ENCODE peak calls at places on chromosomes 16 and 17, in nine cellular contexts. One of them, this sample, is unnamed.

GRCh38 chr16:88121886-88122580 is 170.8 kb downstream of the BANP start:
- DNase-seq in GM18507: no peak
- DNase-seq in dorsolateral prefrontal cortex: no peak
- DNase-seq in effector CD4-positive, alpha-beta T cell: no peak
- DNase-seq in NCI-H526 treated with DMSO at 0.1 percent for 48 hours: no peak
- DNase-seq in amniotic stem cell: no peak
- DNase-seq in tibial nerve: no peak
- DNase-seq in AG08396: no peak
- DNase-seq in uterus: no peak
- DNase-seq in this sample: no peak

GRCh38 chr17:72632026-72632684 is 460.3 kb downstream of the SLC39A11 start:
- DNase-seq in GM18507: no peak
- DNase-seq in dorsolateral prefrontal cortex: no peak
- DNase-seq in effector CD4-positive, alpha-beta T cell: no peak
- DNase-seq in NCI-H526 treated with DMSO at 0.1 percent for 48 hours: peak
- DNase-seq in amniotic stem cell: no peak
- DNase-seq in tibial nerve: no peak
- DNase-seq in AG08396: no peak
- DNase-seq in uterus: no peak
- DNase-seq in this sample: no peak

GRCh38 chr17:27939489-27940465 is 46.6 kb upstream of the LYRM9 start:
- DNase-seq in GM18507: no peak
- DNase-seq in dorsolateral prefrontal cortex: no peak
- DNase-seq in effector CD4-positive, alpha-beta T cell: no peak
- DNase-seq in NCI-H526 treated with DMSO at 0.1 percent for 48 hours: peak
- DNase-seq in amniotic stem cell: no peak
- DNase-seq in tibial nerve: no peak
- DNase-seq in AG08396: no peak
- DNase-seq in uterus: no peak
- DNase-seq in this sample: no peak

GRCh38 chr17:80116276-80116922 is 15.0 kb downstream of the GAA start:
- DNase-seq in GM18507: no peak
- DNase-seq in dorsolateral prefrontal cortex: no peak
- DNase-seq in effector CD4-positive, alpha-beta T cell: no peak
- DNase-seq in NCI-H526 treated with DMSO at 0.1 percent for 48 hours: no peak
- DNase-seq in amniotic stem cell: no peak
- DNase-seq in tibial nerve: no peak
- DNase-seq in AG08396: peak
- DNase-seq in uterus: no peak
- DNase-seq in this sample: no peak

GRCh38 chr17:7756968-7757367 is 39.4 kb downstream of the DNAH2 start:
- DNase-seq in GM18507: no peak
- DNase-seq in dorsolateral prefrontal cortex: no peak
- DNase-seq in effector CD4-positive, alpha-beta T cell: no peak
- DNase-seq in NCI-H526 treated with DMSO at 0.1 percent for 48 hours: no peak
- DNase-seq in amniotic stem cell: no peak
- DNase-seq in tibial nerve: no peak
- DNase-seq in AG08396: no peak
- DNase-seq in uterus: no peak
- DNase-seq in this sample: no peak

GRCh38 chr17:57723427-57724037 is 21.6 kb downstream of the CCDC182 start:
- DNase-seq in GM18507: no peak
- DNase-seq in dorsolateral prefrontal cortex: no peak
- DNase-seq in effector CD4-positive, alpha-beta T cell: no peak
- DNase-seq in NCI-H526 treated with DMSO at 0.1 percent for 48 hours: no peak
- DNase-seq in amniotic stem cell: no peak
- DNase-seq in tibial nerve: no peak
- DNase-seq in AG08396: no peak
- DNase-seq in uterus: no peak
- DNase-seq in this sample: no peak

GRCh38 chr17:49210158-49211029 is at the start of the genes ABI3 and GNGT2:
- DNase-seq in GM18507: peak
- DNase-seq in dorsolateral prefrontal cortex: no peak
- DNase-seq in effector CD4-positive, alpha-beta T cell: peak
- DNase-seq in NCI-H526 treated with DMSO at 0.1 percent for 48 hours: no peak
- DNase-seq in amniotic stem cell: no peak
- DNase-seq in tibial nerve: no peak
- DNase-seq in AG08396: peak
- DNase-seq in uterus: peak
- DNase-seq in this sample: no peak

GRCh38 chr16:11004957-11005610 is 60.7 kb downstream of the CLEC16A start:
- DNase-seq in GM18507: no peak
- DNase-seq in dorsolateral prefrontal cortex: no peak
- DNase-seq in effector CD4-positive, alpha-beta T cell: no peak
- DNase-seq in NCI-H526 treated with DMSO at 0.1 percent for 48 hours: no peak
- DNase-seq in amniotic stem cell: peak
- DNase-seq in tibial nerve: no peak
- DNase-seq in AG08396: peak
- DNase-seq in uterus: no peak
- DNase-seq in this sample: no peak

GRCh38 chr17:78399693-78400144 is 21.3 kb downstream of the PGS1 start:
- DNase-seq in GM18507: no peak
- DNase-seq in dorsolateral prefrontal cortex: no peak
- DNase-seq in effector CD4-positive, alpha-beta T cell: no peak
- DNase-seq in NCI-H526 treated with DMSO at 0.1 percent for 48 hours: no peak
- DNase-seq in amniotic stem cell: no peak
- DNase-seq in tibial nerve: no peak
- DNase-seq in AG08396: no peak
- DNase-seq in uterus: no peak
- DNase-seq in this sample: no peak

GRCh38 chr16:67862623-67863583 is 9.9 kb upstream of the EDC4 start:
- DNase-seq in GM18507: no peak
- DNase-seq in dorsolateral prefrontal cortex: peak
- DNase-seq in effector CD4-positive, alpha-beta T cell: no peak
- DNase-seq in NCI-H526 treated with DMSO at 0.1 percent for 48 hours: no peak
- DNase-seq in amniotic stem cell: no peak
- DNase-seq in tibial nerve: peak
- DNase-seq in AG08396: peak
- DNase-seq in uterus: peak
- DNase-seq in this sample: no peak

GRCh38 chr17:82399601-82400101 is 18.5 kb upstream of the HEXD start:
- DNase-seq in GM18507: no peak
- DNase-seq in dorsolateral prefrontal cortex: no peak
- DNase-seq in effector CD4-positive, alpha-beta T cell: no peak
- DNase-seq in NCI-H526 treated with DMSO at 0.1 percent for 48 hours: no peak
- DNase-seq in amniotic stem cell: no peak
- DNase-seq in tibial nerve: no peak
- DNase-seq in AG08396: no peak
- DNase-seq in uterus: no peak
- DNase-seq in this sample: peak

GRCh38 chr17:81339502-81340296 is 44.6 kb upstream of the SLC38A10 start:
- DNase-seq in GM18507: no peak
- DNase-seq in dorsolateral prefrontal cortex: no peak
- DNase-seq in effector CD4-positive, alpha-beta T cell: no peak
- DNase-seq in NCI-H526 treated with DMSO at 0.1 percent for 48 hours: peak
- DNase-seq in amniotic stem cell: no peak
- DNase-seq in tibial nerve: no peak
- DNase-seq in AG08396: no peak
- DNase-seq in uterus: no peak
- DNase-seq in this sample: no peak

GRCh38 chr16:80300876-80301275 is 239.9 kb upstream of the DYNLRB2 start:
- DNase-seq in GM18507: no peak
- DNase-seq in dorsolateral prefrontal cortex: no peak
- DNase-seq in effector CD4-positive, alpha-beta T cell: no peak
- DNase-seq in NCI-H526 treated with DMSO at 0.1 percent for 48 hours: no peak
- DNase-seq in amniotic stem cell: no peak
- DNase-seq in tibial nerve: no peak
- DNase-seq in AG08396: peak
- DNase-seq in uterus: no peak
- DNase-seq in this sample: no peak

GRCh38 chr17:63370696-63371095 is 75.4 kb downstream of the CYB561 start:
- DNase-seq in GM18507: no peak
- DNase-seq in dorsolateral prefrontal cortex: no peak
- DNase-seq in effector CD4-positive, alpha-beta T cell: no peak
- DNase-seq in NCI-H526 treated with DMSO at 0.1 percent for 48 hours: no peak
- DNase-seq in amniotic stem cell: no peak
- DNase-seq in tibial nerve: no peak
- DNase-seq in AG08396: no peak
- DNase-seq in uterus: no peak
- DNase-seq in this sample: no peak

GRCh38 chr17:3532106-3532858 is 25.3 kb downstream of the TRPV3 start:
- DNase-seq in GM18507: no peak
- DNase-seq in dorsolateral prefrontal cortex: no peak
- DNase-seq in effector CD4-positive, alpha-beta T cell: no peak
- DNase-seq in NCI-H526 treated with DMSO at 0.1 percent for 48 hours: no peak
- DNase-seq in amniotic stem cell: no peak
- DNase-seq in tibial nerve: no peak
- DNase-seq in AG08396: no peak
- DNase-seq in uterus: no peak
- DNase-seq in this sample: no peak

GRCh38 chr16:84048306-84048705 is 5.7 kb upstream of the SLC38A8 start:
- DNase-seq in GM18507: no peak
- DNase-seq in dorsolateral prefrontal cortex: no peak
- DNase-seq in effector CD4-positive, alpha-beta T cell: no peak
- DNase-seq in NCI-H526 treated with DMSO at 0.1 percent for 48 hours: no peak
- DNase-seq in amniotic stem cell: no peak
- DNase-seq in tibial nerve: no peak
- DNase-seq in AG08396: no peak
- DNase-seq in uterus: no peak
- DNase-seq in this sample: no peak

GRCh38 chr16:75432828-75433731 is at the start of gene CFDP1:
- DNase-seq in GM18507: peak
- DNase-seq in dorsolateral prefrontal cortex: peak
- DNase-seq in effector CD4-positive, alpha-beta T cell: peak
- DNase-seq in NCI-H526 treated with DMSO at 0.1 percent for 48 hours: peak
- DNase-seq in amniotic stem cell: peak
- DNase-seq in tibial nerve: peak
- DNase-seq in AG08396: peak
- DNase-seq in uterus: peak
- DNase-seq in this sample: peak

GRCh38 chr16:75789237-75789636 is 62.9 kb upstream of the CPHXL start:
- DNase-seq in GM18507: peak
- DNase-seq in dorsolateral prefrontal cortex: no peak
- DNase-seq in effector CD4-positive, alpha-beta T cell: no peak
- DNase-seq in NCI-H526 treated with DMSO at 0.1 percent for 48 hours: peak
- DNase-seq in amniotic stem cell: peak
- DNase-seq in tibial nerve: peak
- DNase-seq in AG08396: peak
- DNase-seq in uterus: no peak
- DNase-seq in this sample: no peak

GRCh38 chr16:57764341-57765159 is 29.0 kb downstream of the KATNB1 start:
- DNase-seq in GM18507: peak
- DNase-seq in dorsolateral prefrontal cortex: no peak
- DNase-seq in effector CD4-positive, alpha-beta T cell: no peak
- DNase-seq in NCI-H526 treated with DMSO at 0.1 percent for 48 hours: no peak
- DNase-seq in amniotic stem cell: peak
- DNase-seq in tibial nerve: no peak
- DNase-seq in AG08396: peak
- DNase-seq in uterus: no peak
- DNase-seq in this sample: no peak

GRCh38 chr17:74737299-74738050 is 419 bp downstream of the RAB37 start:
- DNase-seq in GM18507: no peak
- DNase-seq in dorsolateral prefrontal cortex: no peak
- DNase-seq in effector CD4-positive, alpha-beta T cell: peak
- DNase-seq in NCI-H526 treated with DMSO at 0.1 percent for 48 hours: no peak
- DNase-seq in amniotic stem cell: no peak
- DNase-seq in tibial nerve: no peak
- DNase-seq in AG08396: peak
- DNase-seq in uterus: no peak
- DNase-seq in this sample: no peak

GRCh38 chr17:68349157-68349556 is 57.9 kb downstream of the ARSG start:
- DNase-seq in GM18507: no peak
- DNase-seq in dorsolateral prefrontal cortex: no peak
- DNase-seq in effector CD4-positive, alpha-beta T cell: no peak
- DNase-seq in NCI-H526 treated with DMSO at 0.1 percent for 48 hours: no peak
- DNase-seq in amniotic stem cell: no peak
- DNase-seq in tibial nerve: no peak
- DNase-seq in AG08396: peak
- DNase-seq in uterus: no peak
- DNase-seq in this sample: no peak

GRCh38 chr16:2482181-2483107 is 7.5 kb downstream of the TBC1D24 start:
- DNase-seq in GM18507: no peak
- DNase-seq in dorsolateral prefrontal cortex: peak
- DNase-seq in effector CD4-positive, alpha-beta T cell: no peak
- DNase-seq in NCI-H526 treated with DMSO at 0.1 percent for 48 hours: no peak
- DNase-seq in amniotic stem cell: no peak
- DNase-seq in tibial nerve: peak
- DNase-seq in AG08396: peak
- DNase-seq in uterus: peak
- DNase-seq in this sample: no peak

GRCh38 chr17:7003745-7004144 is 7.9 kb downstream of the ALOX12 start:
- DNase-seq in GM18507: no peak
- DNase-seq in dorsolateral prefrontal cortex: no peak
- DNase-seq in effector CD4-positive, alpha-beta T cell: no peak
- DNase-seq in NCI-H526 treated with DMSO at 0.1 percent for 48 hours: no peak
- DNase-seq in amniotic stem cell: no peak
- DNase-seq in tibial nerve: no peak
- DNase-seq in AG08396: no peak
- DNase-seq in uterus: no peak
- DNase-seq in this sample: no peak

GRCh38 chr16:2981177-2981898 is 1.1 kb upstream of the PKMYT1 start:
- DNase-seq in GM18507: no peak
- DNase-seq in dorsolateral prefrontal cortex: no peak
- DNase-seq in effector CD4-positive, alpha-beta T cell: no peak
- DNase-seq in NCI-H526 treated with DMSO at 0.1 percent for 48 hours: no peak
- DNase-seq in amniotic stem cell: no peak
- DNase-seq in tibial nerve: no peak
- DNase-seq in AG08396: no peak
- DNase-seq in uterus: no peak
- DNase-seq in this sample: no peak

This sample was measured in brain pericyte.